ENCODE peak calls at places on chromosomes 12 and 14, in nine cellular contexts. A is GM23248; I is left ventricle myocardium inferior; N is PC-9; J is PC-3; T is GM12865; H is astrocyte; L is AG04450; F is CD8-positive, alpha-beta memory T cell. U is an unnamed sample.

GRCh38 chr14:35402323-35403084 is 2.0 kb downstream of the NFKBIA start:
- DNase-seq in A (peak; percentile 50), I (no peak), N (no peak), J (no peak), T (peak; percentile 43), H (no peak), L (no peak), F (peak; percentile 17), U (peak; percentile 55)

GRCh38 chr14:104116544-104117340 is 21.6 kb upstream of the KIF26A start:
- DNase-seq in A (no peak), I (peak; percentile 11), N (peak; percentile 86), J (peak; percentile 83), T (no peak), H (no peak), L (no peak), F (no peak), U (peak; percentile 54)

GRCh38 chr12:159131-159782 is 54.7 kb downstream of the SLC6A12 start:
- DNase-seq in A (no peak), I (no peak), N (no peak), J (no peak), T (no peak), H (no peak), L (no peak), F (no peak), U (no peak)

GRCh38 chr12:122471324-122472226 is 29.2 kb downstream of the ZCCHC8 start:
- DNase-seq in A (peak; percentile 82), I (no peak), N (no peak), J (peak; percentile 85), T (peak; percentile 63), H (peak; percentile 56), L (peak; percentile 59), F (no peak), U (peak; percentile 77)

GRCh38 chr12:18967814-18968213 is 161.7 kb upstream of the PLEKHA5 start:
- DNase-seq in A (no peak), I (no peak), N (no peak), J (peak; percentile 29), T (no peak), H (peak; percentile 37), L (no peak), F (no peak), U (peak; percentile 5)

GRCh38 chr12:89305373-89305772 is 46.9 kb downstream of the DUSP6 start:
- DNase-seq in A (no peak), I (no peak), N (no peak), J (no peak), T (no peak), H (no peak), L (no peak), F (no peak), U (no peak)

GRCh38 chr14:23352506-23353432 is at the start of gene SLC22A17:
- DNase-seq in A (peak; percentile 97), I (peak; percentile 79), N (no peak), J (peak; percentile 72), T (no peak), H (peak; percentile 84), L (peak; percentile 81), F (peak; percentile 11), U (peak; percentile 65)

GRCh38 chr14:35861204-35861868 is 35.2 kb downstream of the BRMS1L start:
- DNase-seq in A (no peak), I (no peak), N (no peak), J (no peak), T (peak; percentile 62), H (no peak), L (no peak), F (no peak), U (no peak)

GRCh38 chr12:12182926-12183325 is 83.9 kb downstream of the LRP6 start:
- DNase-seq in A (peak; percentile 51), I (no peak), N (no peak), J (peak; percentile 37), T (no peak), H (peak; percentile 90), L (peak; percentile 48), F (no peak), U (no peak)

GRCh38 chr14:21734457-21735074 is 60.9 kb upstream of the OR4E1 start:
- DNase-seq in A (peak; percentile 43), I (no peak), N (peak; percentile 7), J (peak; percentile 81), T (peak; percentile 68), H (no peak), L (no peak), F (peak; percentile 9), U (peak; percentile 57)

GRCh38 chr14:92490239-92490959 is 23.2 kb upstream of the RIN3 start:
- DNase-seq in A (no peak), I (no peak), N (no peak), J (no peak), T (no peak), H (no peak), L (no peak), F (no peak), U (no peak)

GRCh38 chr12:31267966-31268365 is 58.0 kb downstream of the SINHCAF start:
- DNase-seq in A (peak; percentile 8), I (no peak), N (no peak), J (no peak), T (no peak), H (no peak), L (no peak), F (no peak), U (no peak)

GRCh38 chr14:50388256-50388931 is 8.3 kb downstream of the CDKL1 start:
- DNase-seq in A (no peak), I (no peak), N (no peak), J (no peak), T (no peak), H (no peak), L (no peak), F (no peak), U (no peak)

GRCh38 chr12:95674631-95675030 is 115.9 kb downstream of the NTN4 start:
- DNase-seq in A (peak; percentile 5), I (no peak), N (no peak), J (no peak), T (no peak), H (no peak), L (no peak), F (no peak), U (no peak)

GRCh38 chr12:10113085-10113484 is 14.3 kb upstream of the CLEC1A start:
- DNase-seq in A (peak; percentile 34), I (no peak), N (no peak), J (peak; percentile 58), T (no peak), H (no peak), L (no peak), F (no peak), U (peak; percentile 20)

GRCh38 chr14:24368562-24369252 is 723 bp downstream of the NFATC4 start:
- DNase-seq in A (peak; percentile 90), I (peak; percentile 52), N (peak; percentile 15), J (no peak), T (no peak), H (peak; percentile 57), L (no peak), F (peak; percentile 34), U (no peak)

GRCh38 chr14:100731011-100731670 is 4.4 kb downstream of the DLK1 start:
- DNase-seq in A (no peak), I (no peak), N (no peak), J (no peak), T (no peak), H (no peak), L (no peak), F (no peak), U (no peak)
- H3K4me3 ChIP-seq in A (no peak overlapping the region), I (no peak overlapping the region), N (no peak overlapping the region), J (no peak overlapping the region), T (no peak overlapping the region), H (no peak overlapping the region), L (no peak overlapping the region), F (no peak overlapping the region), U (no peak overlapping the region)

DNA sequence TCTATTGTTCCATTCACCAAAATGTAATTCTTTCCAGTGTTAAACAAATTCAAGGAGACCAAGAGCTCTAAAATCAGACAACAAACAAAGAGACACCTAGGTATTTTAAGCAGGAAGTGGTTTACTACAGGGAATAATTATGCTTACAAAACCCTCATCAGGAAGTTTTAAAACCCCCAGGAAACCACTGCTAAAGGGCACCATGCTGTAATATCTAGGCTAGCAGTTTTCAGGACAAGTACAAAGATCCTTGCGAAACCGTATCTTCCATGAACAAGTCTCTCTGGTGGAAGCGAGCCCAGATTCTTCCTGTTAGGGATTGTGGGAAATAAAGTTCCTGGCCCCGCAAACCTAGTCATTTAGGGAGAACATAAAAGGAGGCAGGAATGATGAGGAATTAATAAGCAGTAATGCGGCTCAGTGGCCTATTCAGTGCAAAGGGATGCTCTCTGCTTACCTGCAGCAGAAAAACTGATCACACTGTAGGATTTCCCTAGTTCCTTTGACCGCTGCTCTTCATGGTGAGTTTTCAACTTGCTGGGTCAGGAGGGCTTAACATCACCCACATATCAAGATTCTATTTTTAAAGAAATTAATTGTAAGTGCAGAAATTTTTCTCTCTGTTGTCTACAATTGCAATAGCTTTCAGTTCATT is 42.8 kb downstream of the ACSM4 start:
- DNase-seq in A (peak; percentile 36), I (no peak), N (no peak), J (no peak), T (no peak), H (no peak), L (no peak), F (no peak), U (no peak)
- H3K4me3 ChIP-seq in A (no peak overlapping the region), I (no peak overlapping the region), N (no peak overlapping the region), J (no peak overlapping the region), T (no peak overlapping the region), H (no peak overlapping the region), L (no peak overlapping the region), F (peak overlapping the region; percentile 11), U (no peak overlapping the region)

DNA sequence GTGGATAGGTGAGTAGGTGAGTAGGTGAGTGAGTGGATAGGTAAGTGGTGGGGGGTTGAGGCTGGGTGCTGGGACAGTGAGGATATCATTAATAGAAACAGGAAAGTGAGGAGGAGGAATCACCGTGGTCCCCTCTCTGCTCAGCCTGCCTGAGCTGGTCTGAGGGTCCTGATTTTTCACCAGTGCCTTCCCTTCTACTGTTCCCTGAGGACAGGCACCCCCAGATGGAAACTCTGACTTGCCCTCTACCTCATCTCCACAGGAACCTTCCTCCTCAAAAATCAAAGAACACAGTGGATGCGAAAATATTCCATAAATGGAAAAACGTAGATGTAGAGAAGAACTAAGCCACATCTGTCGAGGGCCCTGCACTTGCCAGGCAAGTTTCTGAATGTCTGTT is 1.9 kb downstream of the GPR68 start:
- DNase-seq in A (no peak), I (no peak), N (no peak), J (no peak), T (no peak), H (no peak), L (no peak), F (no peak), U (no peak)
- H3K4me3 ChIP-seq in A (peak overlapping the region; percentile 70), I (no peak overlapping the region), N (no peak overlapping the region), J (no peak overlapping the region), T (peak overlapping the region; percentile 40), H (no peak overlapping the region), L (no peak overlapping the region), F (peak overlapping the region; percentile 82), U (no peak overlapping the region)

DNA sequence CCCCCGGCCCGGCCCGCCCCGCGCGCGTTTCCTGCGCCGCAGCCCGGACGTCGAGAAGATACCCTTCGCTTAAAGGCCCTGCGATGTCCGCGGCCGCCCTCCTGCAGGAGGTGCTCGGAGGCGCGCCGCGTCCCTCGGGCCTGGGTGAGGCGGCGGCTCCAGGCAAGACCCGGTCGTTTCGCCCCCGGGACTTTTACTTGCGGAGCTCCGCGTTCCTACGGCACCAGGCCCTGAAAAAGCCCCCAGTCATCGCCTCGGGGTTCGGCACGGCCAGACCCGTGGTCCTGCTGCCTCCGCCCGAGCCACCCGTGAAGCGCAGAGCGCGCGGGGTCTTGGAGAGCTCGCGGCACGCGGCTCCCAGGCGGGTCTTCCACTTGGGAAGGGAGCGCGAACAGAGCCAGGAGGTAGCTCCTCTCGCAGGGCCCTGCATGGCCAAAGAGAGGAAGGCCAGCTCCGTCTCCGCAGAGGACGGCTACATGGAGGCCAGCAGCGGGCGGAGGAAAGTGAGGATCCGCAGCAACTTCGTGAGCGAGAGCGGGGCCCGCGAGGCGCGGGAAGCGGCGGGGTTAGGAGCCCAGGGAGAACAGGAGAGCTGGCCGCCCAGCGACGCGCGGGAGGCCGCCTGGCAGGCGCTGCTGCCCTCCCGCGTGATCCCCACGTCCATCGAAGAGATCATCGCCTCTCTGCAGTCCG is 26.9 kb downstream of the TTC6 start:
- DNase-seq in A (peak; percentile 37), I (no peak), N (no peak), J (no peak), T (no peak), H (peak; percentile 44), L (no peak), F (no peak), U (no peak)
- H3K4me3 ChIP-seq in A (peak overlapping the region; percentile 51), I (peak overlapping the region; percentile 43), N (no peak overlapping the region), J (no peak overlapping the region), T (no peak overlapping the region), H (peak overlapping the region; percentile 49), L (peak overlapping the region; percentile 49), F (no peak overlapping the region), U (no peak overlapping the region)

U was measured in bronchial epithelial cell.